ENCODE peak calls at places on chromosome 5, in eight cellular contexts. H is kidney epithelial cell, T is AG09319, S is progenitor cell of endocrine pancreas, M is hepatocyte, Y is H9, L is B cell, A is foreskin fibroblast. V is an unnamed sample.

GRCh38 chr5:95901676-95902646 is 59.7 kb downstream of the ELL2 start:
- DNase-seq in H (no peak), T (no peak), S (no peak), M (no peak), Y (no peak), L (no peak), A (peak; percentile 62), V (no peak)

GRCh38 chr5:132057498-132058255 is 2.8 kb upstream of the IL3 start:
- DNase-seq in H (no peak), T (no peak), S (peak; percentile 4), M (no peak), Y (peak; percentile 12), L (no peak), A (no peak), V (peak; percentile 1)

GRCh38 chr5:84622485-84622884 is 237.8 kb upstream of the EDIL3 start:
- DNase-seq in H (no peak), T (no peak), S (no peak), M (no peak), Y (no peak), L (no peak), A (no peak), V (no peak)

GRCh38 chr5:65480306-65480865 is 1.3 kb downstream of the ADAMTS6 start:
- DNase-seq in H (no peak), T (peak; percentile 57), S (no peak), M (peak; percentile 75), Y (no peak), L (peak; percentile 43), A (peak; percentile 80), V (peak; percentile 19)

GRCh38 chr5:112492291-112492690 is 73.2 kb upstream of the EPB41L4A start:
- DNase-seq in H (peak; percentile 34), T (no peak), S (no peak), M (peak; percentile 61), Y (peak; percentile 78), L (peak; percentile 61), A (peak; percentile 26), V (peak; percentile 68)

GRCh38 chr5:128213340-128213739 is 129.8 kb downstream of the SLC12A2 start:
- DNase-seq in H (no peak), T (peak; percentile 49), S (peak; percentile 31), M (peak; percentile 76), Y (peak; percentile 65), L (no peak), A (peak; percentile 60), V (peak; percentile 53)

GRCh38 chr5:10705736-10706135 is 55.3 kb downstream of the DAP start:
- DNase-seq in H (peak; percentile 54), T (no peak), S (no peak), M (no peak), Y (no peak), L (no peak), A (no peak), V (no peak)

GRCh38 chr5:22070151-22070550 is 783.0 kb downstream of the CDH12 start:
- DNase-seq in H (no peak), T (no peak), S (no peak), M (peak; percentile 58), Y (no peak), L (no peak), A (no peak), V (no peak)

GRCh38 chr5:14102666-14103065 is 40.5 kb upstream of the TRIO start:
- DNase-seq in H (no peak), T (no peak), S (no peak), M (no peak), Y (no peak), L (no peak), A (peak; percentile 24), V (no peak)

GRCh38 chr5:96816430-96816939 is 8.7 kb upstream of the ERAP1 start:
- DNase-seq in H (no peak), T (no peak), S (no peak), M (no peak), Y (peak; percentile 37), L (peak; percentile 65), A (no peak), V (no peak)

GRCh38 chr5:27608992-27609391 is 570.6 kb upstream of the CDH9 start:
- DNase-seq in H (no peak), T (no peak), S (no peak), M (no peak), Y (no peak), L (no peak), A (no peak), V (no peak)

GRCh38 chr5:1291611-1292080 is 3.2 kb downstream of the TERT start:
- DNase-seq in H (no peak), T (no peak), S (no peak), M (no peak), Y (peak; percentile 20), L (peak; percentile 31), A (no peak), V (no peak)

GRCh38 chr5:159504857-159505304 is 174.6 kb upstream of the IL12B start:
- DNase-seq in H (no peak), T (peak; percentile 34), S (no peak), M (peak; percentile 75), Y (no peak), L (no peak), A (peak; percentile 68), V (no peak)

GRCh38 chr5:72065751-72066255 is 41.5 kb upstream of the MAP1B start:
- DNase-seq in H (no peak), T (no peak), S (peak; percentile 17), M (peak; percentile 65), Y (peak; percentile 90), L (no peak), A (peak; percentile 6), V (peak; percentile 92)

GRCh38 chr5:168207450-168208029 is 83.9 kb upstream of the WWC1 start:
- DNase-seq in H (no peak), T (no peak), S (no peak), M (no peak), Y (no peak), L (no peak), A (no peak), V (no peak)

GRCh38 chr5:54774281-54775171 is 210.9 kb downstream of the ESM1 start:
- DNase-seq in H (no peak), T (peak; percentile 60), S (no peak), M (peak; percentile 15), Y (no peak), L (no peak), A (no peak), V (peak; percentile 18)

DNA sequence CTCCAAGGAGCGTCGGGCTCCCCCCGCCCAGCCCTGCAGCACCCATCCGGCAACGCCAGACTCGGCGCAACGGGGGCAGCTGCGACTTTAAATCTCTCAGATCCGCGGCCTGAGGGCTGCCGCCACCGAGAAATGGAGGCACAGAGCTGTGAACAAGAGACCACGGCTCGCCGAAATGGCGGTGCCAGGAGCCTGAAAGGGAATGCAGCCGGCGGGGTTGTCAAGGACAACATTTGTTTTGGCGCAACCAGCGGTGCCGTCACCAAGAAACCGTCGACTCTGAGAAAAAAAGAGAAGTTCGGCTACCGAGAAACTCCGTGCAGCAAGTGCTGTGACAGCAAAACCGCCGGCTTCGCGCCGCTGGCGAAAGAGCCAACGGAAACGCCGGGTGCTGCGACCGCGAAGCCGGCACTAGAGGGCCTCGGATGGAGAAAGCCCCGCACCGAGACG is 2.1 kb upstream of the ANXA2R start:
- DNase-seq in H (no peak), T (no peak), S (no peak), M (peak; percentile 77), Y (peak; percentile 66), L (peak; percentile 93), A (no peak), V (peak; percentile 79)
- TF ChIP-seq CTCF in H (peak; percentile 18), T (peak; percentile 22), S (peak; percentile 13), M (peak; percentile 22), Y (peak; percentile 33), L (no peak), A (no peak), V (no peak)

DNA sequence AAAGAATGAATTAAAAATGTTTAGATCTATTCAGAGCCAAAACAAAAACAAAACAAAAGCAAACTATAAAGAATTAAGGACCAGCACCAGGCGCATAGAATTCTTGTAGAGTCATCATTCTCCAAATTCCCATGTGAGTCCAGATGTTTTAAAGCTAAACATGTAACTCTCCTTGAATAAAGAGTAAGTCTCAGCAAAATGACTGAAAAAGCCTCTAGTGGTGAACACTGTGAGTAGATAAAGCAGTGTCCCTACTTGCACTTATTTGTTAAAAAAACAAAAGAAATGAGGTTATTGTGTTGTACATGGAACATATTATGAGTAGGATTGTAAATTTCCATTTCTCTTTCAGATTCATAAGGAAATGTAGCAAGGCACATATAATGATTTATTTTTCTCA is 44.0 kb downstream of the NNT start:
- DNase-seq in H (no peak), T (no peak), S (no peak), M (no peak), Y (no peak), L (no peak), A (no peak), V (no peak)
- TF ChIP-seq CTCF in H (no peak), T (peak; percentile 11), S (peak; percentile 21), M (no peak), Y (no peak), L (no peak), A (no peak), V (no peak)

DNA sequence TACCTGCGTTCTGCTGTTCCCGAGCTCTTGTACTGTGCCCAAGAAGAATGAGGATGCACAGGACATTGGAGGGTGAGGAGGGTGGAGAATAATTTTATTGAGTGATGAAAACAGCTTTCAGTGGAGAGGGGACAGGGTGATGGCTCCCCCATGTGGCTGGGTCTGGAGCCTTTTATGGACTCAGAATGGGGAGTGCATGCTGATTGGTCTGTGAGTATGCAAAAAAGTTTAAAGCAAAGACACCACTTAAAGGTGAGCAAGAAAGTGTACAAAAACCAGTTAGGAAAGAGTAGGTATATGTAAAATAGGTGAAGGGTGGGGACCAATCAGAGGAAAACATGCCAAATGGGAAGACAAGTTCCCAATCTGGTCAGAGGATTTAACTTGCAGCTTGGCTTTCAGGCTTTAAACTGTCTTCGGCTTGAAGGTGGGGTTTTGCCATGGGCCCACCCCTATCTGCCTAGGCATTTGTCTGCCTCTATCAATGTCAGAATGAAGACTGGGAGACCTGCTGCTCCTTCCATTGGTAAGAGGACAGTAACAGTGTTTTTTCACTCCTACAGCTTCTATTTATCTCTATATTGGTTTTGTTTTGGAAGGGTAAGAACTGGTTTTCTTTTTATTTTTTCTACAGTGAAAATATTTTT is 118.0 kb upstream of the RAI14 start:
- DNase-seq in H (no peak), T (no peak), S (no peak), M (no peak), Y (peak; percentile 53), L (no peak), A (no peak), V (no peak)
- TF ChIP-seq CTCF in H (no peak), T (peak; percentile 19), S (no peak), M (no peak), Y (peak; percentile 44), L (no peak), A (peak; percentile 26), V (no peak)

DNA sequence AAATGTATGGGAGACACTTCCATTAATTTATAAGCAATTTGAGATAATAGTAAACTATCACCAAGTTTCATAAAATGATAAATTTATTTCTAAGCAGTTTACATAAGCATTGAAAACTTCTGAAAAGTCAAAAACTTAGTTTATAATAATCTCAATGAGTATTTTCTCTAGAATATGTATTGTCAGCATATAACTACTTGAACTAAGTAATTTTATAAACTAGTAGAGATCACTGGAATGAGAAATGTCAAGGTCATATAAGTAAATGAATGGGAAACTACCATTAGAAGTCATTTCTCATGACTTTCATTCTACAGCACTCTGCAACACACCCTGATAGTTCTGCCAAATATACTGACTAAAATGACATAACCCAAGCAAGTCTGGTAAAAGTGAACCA is 3.4 kb downstream of the TBCA start:
- DNase-seq in H (no peak), T (no peak), S (no peak), M (no peak), Y (no peak), L (no peak), A (no peak), V (no peak)
- TF ChIP-seq CTCF in H (no peak), T (no peak), S (no peak), M (no peak), Y (no peak), L (no peak), A (no peak), V (no peak)

GRCh38 chr5:169433221-169433651 is 132.3 kb upstream of the SLIT3 start:
- DNase-seq in H (no peak), T (no peak), S (no peak), M (peak; percentile 27), Y (no peak), L (no peak), A (peak; percentile 61), V (no peak)
- TF ChIP-seq CTCF in H (no peak), T (no peak), S (no peak), M (no peak), Y (no peak), L (no peak), A (no peak), V (no peak)